ENCODE peak calls at places on chromosomes 6 and 20, in five cellular contexts. J, R, X, Y and E are unnamed samples. For H3K79me1, the result is how much of the 10 kb centered on the place peaks cover.

GRCh38 chr6:379367-380181 is 12.0 kb upstream of the IRF4 start:
- DNase-seq in Y (no peak), X (no peak), R (no peak), J (no peak), E (peak)

GRCh38 chr6:35014341-35014740 is 125.3 kb downstream of the ANKS1A start:
- DNase-seq in Y (no peak), R (no peak), J (no peak), X (no peak), E (no peak)

GRCh38 chr6:116969211-116969863 is 92.3 kb downstream of the RFX6 start:
- DNase-seq in X (peak), Y (peak), J (peak), R (peak), E (no peak)

GRCh38 chr20:54075322-54075721 is 4.9 kb upstream of the BCAS1 start:
- DNase-seq in Y (no peak), R (no peak), J (no peak), X (no peak), E (no peak)

GRCh38 chr6:13273931-13274706 is 54.2 kb downstream of the TBC1D7 start:
- DNase-seq in Y (no peak), X (no peak), R (no peak), J (no peak), E (no peak)

GRCh38 chr6:2454180-2454579 is 208.8 kb upstream of the GMDS start:
- DNase-seq in R (no peak), J (no peak), X (no peak), Y (peak), E (no peak)

GRCh38 chr6:157410088-157410487 is 29.1 kb downstream of the ZDHHC14 start:
- DNase-seq in R (no peak), J (no peak), Y (peak), X (no peak), E (no peak)

GRCh38 chr6:121608270-121608669 is 172.8 kb downstream of the GJA1 start:
- DNase-seq in R (no peak), Y (peak), X (no peak), J (peak), E (no peak)

GRCh38 chr6:170096191-170096802 is 194.6 kb downstream of the DLL1 start:
- DNase-seq in Y (no peak), R (no peak), X (no peak), J (no peak), E (peak)

GRCh38 chr20:31676534-31677030 is 38.9 kb downstream of the COX4I2 start:
- DNase-seq in Y (no peak), X (no peak), R (no peak), J (no peak), E (no peak)

GRCh38 chr6:53794073-53794719 is 609 bp upstream of the LRRC1 start:
- DNase-seq in R (no peak), J (peak), Y (peak), X (peak), E (peak)

GRCh38 chr6:63634630-63635029 is 972 bp upstream of the PHF3 start:
- DNase-seq in X (peak), Y (no peak), R (no peak), J (peak), E (no peak)

DNA sequence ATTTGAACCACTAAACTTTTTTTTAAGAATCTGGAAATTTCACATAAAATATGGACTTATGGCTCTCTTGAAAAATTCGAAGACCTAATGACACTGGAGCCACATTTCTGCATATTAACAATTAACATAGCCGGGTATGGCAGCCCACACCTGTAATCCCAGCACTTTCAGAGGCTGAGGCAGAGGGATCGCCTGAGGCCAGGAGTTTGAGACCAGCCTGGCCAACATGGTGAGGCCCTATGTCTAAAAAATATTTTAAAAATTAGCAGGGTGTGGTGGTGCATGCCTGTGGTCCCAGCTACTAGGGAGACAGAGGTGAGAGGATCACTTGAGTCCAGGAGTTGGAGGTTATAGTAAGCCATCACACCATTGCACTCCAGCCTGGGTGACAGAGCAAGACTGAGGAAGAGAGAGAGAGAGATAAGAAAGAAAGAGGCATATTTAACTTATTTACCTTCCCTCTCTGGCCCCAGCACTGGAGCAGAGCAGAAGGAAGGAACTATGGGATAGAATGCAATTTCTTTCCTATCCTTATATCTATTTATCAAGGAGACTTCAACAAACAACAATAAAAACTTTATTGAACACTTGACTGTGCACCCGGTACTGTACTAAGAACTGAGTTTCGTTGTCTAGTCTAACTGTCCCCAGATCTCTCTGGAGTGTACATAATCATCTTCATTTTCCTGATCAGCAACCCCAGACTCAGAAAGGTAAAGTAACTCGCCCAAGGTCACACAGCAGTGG is 63.6 kb upstream of the EYA2 start:
- DNase-seq in X (no peak), Y (no peak), R (no peak), J (no peak), E (no peak)
- H3K18ac ChIP-seq in X (no peak), Y (peak), R (no peak), J (no peak), E (no peak)

GRCh38 chr6:41640436-41640835 is 2.2 kb downstream of the MDFI start:
- DNase-seq in J (no peak), X (no peak), R (no peak), Y (no peak), E (no peak)
- H3K79me1 ChIP-seq in J (under half), X (under half), R (under half), Y (under half), E (under half)

GRCh38 chr20:37318046-37318445 is 27.9 kb upstream of the SRC start:
- DNase-seq in Y (no peak), X (no peak), R (no peak), J (no peak), E (no peak)
- H3K9ac ChIP-seq in Y (no peak), X (peak), R (no peak), J (no peak), E (no peak)

DNA sequence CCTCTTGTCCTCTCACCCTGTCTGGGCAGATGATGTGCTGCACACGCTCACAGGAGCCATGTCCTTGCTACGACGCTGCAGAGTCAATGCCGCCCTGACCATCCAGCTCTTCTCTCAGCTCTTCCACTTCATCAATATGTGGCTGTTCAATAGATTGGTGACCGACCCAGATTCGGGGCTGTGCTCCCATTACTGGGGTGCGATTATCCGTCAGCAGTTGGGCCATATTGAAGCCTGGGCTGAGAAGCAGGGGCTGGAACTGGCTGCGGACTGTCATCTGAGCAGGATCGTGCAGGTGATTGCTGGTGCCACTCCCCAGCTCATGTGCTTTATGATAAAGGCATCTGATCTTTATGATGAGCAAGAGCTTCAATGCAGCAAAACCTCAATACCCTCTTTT is 82.3 kb upstream of the KIF25 start:
- DNase-seq in R (no peak), J (no peak), X (no peak), Y (no peak), E (no peak)
- H3K18ac ChIP-seq in R (no peak), J (no peak), X (no peak), Y (no peak), E (no peak)

GRCh38 chr6:43123691-43124314 is 47.3 kb upstream of the SRF start:
- DNase-seq in X (peak), J (no peak), Y (no peak), R (no peak), E (no peak)

GRCh38 chr6:43120938-43121913 is 45.1 kb downstream of the PTK7 start:
- DNase-seq in Y (peak), X (peak), R (no peak), J (peak), E (no peak)

GRCh38 chr6:43124481-43124880 is 46.6 kb upstream of the SRF start:
- DNase-seq in Y (no peak), X (no peak), R (no peak), J (no peak), E (no peak)

GRCh38 chr6:43120101-43120730 is 44.1 kb downstream of the PTK7 start:
- DNase-seq in J (no peak), X (no peak), Y (no peak), R (no peak), E (no peak)

GRCh38 chr6:43122146-43122545 is 46.0 kb downstream of the PTK7 start:
- DNase-seq in J (no peak), Y (no peak), X (no peak), R (no peak), E (no peak)
- H3K79me1 ChIP-seq in J (under half), Y (half or more), X (under half), R (under half), E (under half)

GRCh38 chr20:853406-853996 is 20.0 kb downstream of the FAM110A start:
- DNase-seq in Y (no peak), R (no peak), J (no peak), X (no peak), E (no peak)

GRCh38 chr20:854601-855000 is 21.1 kb downstream of the FAM110A start:
- DNase-seq in X (no peak), Y (no peak), R (no peak), J (no peak), E (no peak)

GRCh38 chr20:858011-858410 is 24.5 kb downstream of the FAM110A start:
- DNase-seq in Y (no peak), X (no peak), R (no peak), J (no peak), E (no peak)

GRCh38 chr20:856361-856775 is 22.9 kb downstream of the FAM110A start:
- DNase-seq in Y (peak), R (no peak), J (no peak), X (peak), E (no peak)

DNA sequence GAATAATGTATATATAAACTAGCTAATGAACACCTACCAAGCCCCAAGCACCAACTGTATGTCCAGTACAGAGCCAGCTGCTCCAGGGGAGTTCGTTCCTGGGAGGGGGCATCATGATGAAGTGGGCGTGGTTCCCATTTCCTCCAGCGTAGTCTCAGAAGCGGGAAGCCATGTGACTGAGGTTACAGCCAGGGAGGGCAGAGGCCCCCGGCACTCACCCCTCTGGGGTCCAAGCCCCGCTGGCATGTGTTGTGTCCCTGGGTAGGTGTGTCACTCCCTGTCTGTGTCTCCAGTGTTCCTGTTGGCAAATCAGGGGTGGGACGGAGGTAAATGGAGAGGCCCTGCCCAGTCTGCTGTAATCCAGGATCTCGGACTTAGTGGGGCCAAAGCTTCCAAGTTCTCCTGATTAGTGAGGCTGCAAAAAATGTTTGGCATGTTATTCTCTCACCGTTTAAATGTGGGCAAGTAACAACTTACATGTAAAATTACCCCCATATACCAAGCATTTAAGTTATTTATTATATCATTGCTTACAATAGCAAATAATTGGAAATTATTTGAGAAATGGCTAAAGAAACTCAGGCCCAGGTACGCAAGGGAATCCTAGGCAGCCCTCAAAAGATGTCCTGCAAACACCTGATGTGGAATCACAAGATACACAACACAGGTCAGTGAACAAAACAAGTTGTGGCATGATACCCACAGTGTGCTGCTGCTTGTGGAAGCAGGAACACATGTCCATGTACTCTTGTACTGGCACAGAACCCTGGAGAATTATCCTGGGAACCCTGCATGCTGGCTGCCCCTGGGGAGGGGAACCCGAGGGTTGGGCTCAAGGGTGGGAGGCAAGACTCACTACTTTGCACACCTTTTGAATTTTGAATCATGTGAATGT is 22.2 kb downstream of the FAM110A start:
- DNase-seq in R (no peak), J (no peak), X (no peak), Y (no peak), E (no peak)
- H3K9ac ChIP-seq in R (no peak), J (no peak), X (no peak), Y (no peak), E (no peak)

GRCh38 chr6:68071740-68072139 is 563.3 kb upstream of the ADGRB3 start:
- DNase-seq in J (no peak), R (no peak), X (no peak), Y (no peak), E (no peak)

GRCh38 chr6:68069921-68070709 is 565.0 kb upstream of the ADGRB3 start:
- DNase-seq in R (no peak), Y (no peak), X (peak), J (no peak), E (peak)
- H3K18ac ChIP-seq in R (no peak), Y (no peak), X (peak), J (no peak), E (no peak)

DNA sequence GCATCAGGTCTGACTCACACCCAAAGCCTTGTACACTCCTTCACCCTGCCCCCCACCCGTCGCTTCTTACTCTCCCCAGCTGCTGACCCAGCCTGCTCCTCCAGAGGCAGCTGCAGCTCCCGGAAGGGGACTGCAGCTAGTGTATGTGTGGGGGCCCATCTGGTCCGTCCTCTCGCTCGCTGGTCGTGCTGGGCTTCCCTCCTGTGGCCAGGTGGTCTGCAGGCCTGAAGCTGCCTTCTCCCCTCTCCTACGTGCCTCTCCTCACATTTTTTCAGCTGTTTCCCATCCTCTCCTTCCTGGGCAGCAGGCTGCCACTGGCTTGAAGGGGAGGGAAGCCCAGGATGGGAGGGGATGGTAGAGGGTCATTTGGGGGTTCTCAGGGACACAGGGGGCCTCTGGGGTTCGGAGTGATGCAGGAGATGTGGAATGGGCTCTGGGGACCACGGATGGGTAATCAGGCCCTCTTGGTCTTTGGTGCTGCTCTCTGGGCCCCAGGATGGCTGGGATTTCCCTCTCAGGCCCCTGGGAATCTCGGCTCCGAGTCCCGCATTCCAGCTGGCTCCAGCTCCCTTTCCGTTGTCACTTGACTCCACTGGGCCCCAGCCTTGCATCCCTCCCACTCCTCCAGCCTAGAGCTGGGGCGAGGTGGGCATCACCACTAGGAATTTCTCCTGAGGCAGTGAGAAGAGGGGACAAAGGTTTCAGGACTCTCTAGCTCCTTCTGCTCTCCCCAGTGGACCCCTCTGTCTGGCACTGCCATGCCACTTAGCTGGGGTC is 2.1 kb upstream of the DDR1 start:
- DNase-seq in J (peak), X (peak), R (peak), Y (peak), E (peak)
- H3K79me1 ChIP-seq in J (under half), X (under half), R (under half), Y (under half), E (under half)

GRCh38 chr6:111985202-111985731 is 68.6 kb upstream of the CCN6 start:
- DNase-seq in R (no peak), X (peak), Y (peak), J (peak), E (peak)

GRCh38 chr6:111984081-111984480 is 69.8 kb upstream of the CCN6 start:
- DNase-seq in J (no peak), Y (no peak), X (no peak), R (no peak), E (no peak)

GRCh38 chr6:111982681-111983080 is 71.2 kb upstream of the CCN6 start:
- DNase-seq in Y (no peak), X (no peak), R (no peak), J (no peak), E (no peak)

GRCh38 chr6:111983197-111983596 is 70.7 kb upstream of the CCN6 start:
- DNase-seq in J (no peak), R (no peak), X (no peak), Y (no peak), E (no peak)

GRCh38 chr6:111984516-111985201 is 69.2 kb upstream of the CCN6 start:
- DNase-seq in Y (no peak), J (no peak), X (peak), R (no peak), E (no peak)
- H3K9ac ChIP-seq in Y (no peak), J (peak), X (no peak), R (no peak), E (no peak)